ENCODE peak calls at places on chromosome 17, in four cellular contexts. J is RPMI8226; P is CD4-positive, CD25-positive, alpha-beta regulatory T cell; L is fibroblast of the conjunctiva. F is an unnamed sample.

GRCh38 chr17:60676758-60677307 is 818 bp upstream of the BCAS3 start:
- DNase-seq in J (no peak), L (no peak), P (no peak), F (no peak)

GRCh38 chr17:58671969-58672368 is 19.9 kb downstream of the TEX14 start:
- DNase-seq in P (no peak), J (no peak), L (no peak), F (no peak)

GRCh38 chr17:17702821-17703607 is 21.8 kb downstream of the RAI1 start:
- DNase-seq in P (no peak), L (no peak), J (no peak), F (no peak)

GRCh38 chr17:80815151-80815561 is 176.5 kb upstream of the CHMP6 start:
- DNase-seq in J (no peak), P (no peak), L (no peak), F (no peak)

GRCh38 chr17:42659079-42659931 is at the start of gene TUBG2:
- DNase-seq in L (peak; percentile 80), P (peak; percentile 43), J (peak; percentile 91), F (peak; percentile 73)

GRCh38 chr17:41437769-41438168 is 3.0 kb downstream of the KRT38 start:
- DNase-seq in L (no peak), J (no peak), P (no peak), F (no peak)

GRCh38 chr17:36641877-36642845 is 40.8 kb downstream of the MRM1 start:
- DNase-seq in P (no peak), J (no peak), L (no peak), F (no peak)

GRCh38 chr17:14165672-14166071 is 71.0 kb downstream of the CDRT15 start:
- DNase-seq in P (no peak), L (no peak), J (no peak), F (no peak)

GRCh38 chr17:4936436-4936835 is 3.4 kb downstream of the SLC25A11 start:
- DNase-seq in J (no peak), L (no peak), P (no peak), F (no peak)

GRCh38 chr17:6286239-6286638 is 148.7 kb downstream of the AIPL1 start:
- DNase-seq in P (no peak), J (no peak), L (no peak), F (no peak)

GRCh38 chr17:63515426-63515825 is 7.7 kb upstream of the KCNH6 start:
- DNase-seq in L (no peak), J (no peak), P (no peak), F (no peak)

GRCh38 chr17:45102856-45103255 is 29.5 kb downstream of the PLCD3 start:
- DNase-seq in J (no peak), P (no peak), L (no peak), F (no peak)

GRCh38 chr17:43790311-43790940 is 10.2 kb downstream of the CFAP97D1 start:
- DNase-seq in J (peak; percentile 22), P (no peak), L (no peak), F (no peak)

GRCh38 chr17:73349138-73349537 is 37.3 kb upstream of the CDC42EP4 start:
- DNase-seq in P (no peak), J (no peak), L (no peak), F (no peak)

F was measured in stimulated activated effector memory CD8-positive, alpha-beta T cell treated with anti-CD3 and anti-CD28 coated beads, Interleukin-12 subunit alpha, Interleukin-12 subunit beta, amount 100 ng/mL, for 72 hours.